ENCODE peak calls at places on chromosomes 12 and 14, in ten cellular contexts. One of them, this sample, is unnamed.

GRCh38 chr14:92439551-92440344 is 73.8 kb upstream of the RIN3 start:
- DNase-seq in lower leg skin: no peak
- DNase-seq in testis: no peak
- DNase-seq in HCT116: no peak
- DNase-seq in vagina: no peak
- DNase-seq in transverse colon: no peak
- DNase-seq in ovary: no peak
- DNase-seq in uterus: no peak
- DNase-seq in gastrocnemius medialis: no peak
- DNase-seq in IMR-90: no peak
- DNase-seq in this sample: no peak

GRCh38 chr12:45726594-45727300 is 2.8 kb upstream of the ARID2 start:
- DNase-seq in HCT116: no peak
- DNase-seq in IMR-90: peak
- DNase-seq in testis: peak
- DNase-seq in lower leg skin: peak
- DNase-seq in transverse colon: peak
- DNase-seq in gastrocnemius medialis: peak
- DNase-seq in vagina: no peak
- DNase-seq in ovary: peak
- DNase-seq in uterus: peak
- DNase-seq in this sample: peak

GRCh38 chr12:1917172-1918070 is 1.0 kb downstream of the CACNA2D4 start:
- DNase-seq in lower leg skin: no peak
- DNase-seq in uterus: no peak
- DNase-seq in gastrocnemius medialis: no peak
- DNase-seq in testis: peak
- DNase-seq in vagina: peak
- DNase-seq in IMR-90: no peak
- DNase-seq in HCT116: no peak
- DNase-seq in transverse colon: no peak
- DNase-seq in ovary: no peak
- DNase-seq in this sample: peak

GRCh38 chr12:107894589-107894988 is 120.1 kb downstream of the ASCL4 start:
- DNase-seq in IMR-90: no peak
- DNase-seq in HCT116: no peak
- DNase-seq in ovary: no peak
- DNase-seq in gastrocnemius medialis: no peak
- DNase-seq in transverse colon: no peak
- DNase-seq in lower leg skin: no peak
- DNase-seq in uterus: no peak
- DNase-seq in vagina: no peak
- DNase-seq in testis: no peak
- DNase-seq in this sample: no peak

GRCh38 chr12:112239881-112240280 is 114.5 kb downstream of the TRAFD1 start:
- DNase-seq in ovary: no peak
- DNase-seq in gastrocnemius medialis: no peak
- DNase-seq in testis: no peak
- DNase-seq in lower leg skin: no peak
- DNase-seq in IMR-90: no peak
- DNase-seq in uterus: no peak
- DNase-seq in transverse colon: no peak
- DNase-seq in vagina: no peak
- DNase-seq in HCT116: no peak
- DNase-seq in this sample: no peak

GRCh38 chr12:117165342-117165741 is 24.9 kb downstream of the FBXO21 start:
- DNase-seq in uterus: no peak
- DNase-seq in vagina: no peak
- DNase-seq in lower leg skin: no peak
- DNase-seq in HCT116: no peak
- DNase-seq in testis: no peak
- DNase-seq in ovary: no peak
- DNase-seq in transverse colon: no peak
- DNase-seq in gastrocnemius medialis: no peak
- DNase-seq in IMR-90: no peak
- DNase-seq in this sample: no peak

GRCh38 chr14:71166434-71166833 is 259.2 kb downstream of the PCNX1 start:
- DNase-seq in gastrocnemius medialis: no peak
- DNase-seq in vagina: no peak
- DNase-seq in IMR-90: peak
- DNase-seq in lower leg skin: no peak
- DNase-seq in testis: peak
- DNase-seq in uterus: no peak
- DNase-seq in HCT116: peak
- DNase-seq in transverse colon: peak
- DNase-seq in ovary: no peak
- DNase-seq in this sample: peak

GRCh38 chr12:108509806-108510205 is 5.3 kb upstream of the FICD start:
- DNase-seq in transverse colon: no peak
- DNase-seq in uterus: no peak
- DNase-seq in ovary: no peak
- DNase-seq in HCT116: no peak
- DNase-seq in lower leg skin: no peak
- DNase-seq in IMR-90: no peak
- DNase-seq in testis: no peak
- DNase-seq in gastrocnemius medialis: no peak
- DNase-seq in vagina: no peak
- DNase-seq in this sample: no peak

GRCh38 chr12:38892090-38892786 is 13.2 kb downstream of the CPNE8 start:
- DNase-seq in gastrocnemius medialis: no peak
- DNase-seq in ovary: no peak
- DNase-seq in lower leg skin: no peak
- DNase-seq in uterus: no peak
- DNase-seq in HCT116: no peak
- DNase-seq in IMR-90: no peak
- DNase-seq in transverse colon: peak
- DNase-seq in testis: no peak
- DNase-seq in vagina: no peak
- DNase-seq in this sample: no peak

GRCh38 chr12:39620664-39621658 is 1.4 kb upstream of the ABCD2 start:
- DNase-seq in ovary: no peak
- DNase-seq in IMR-90: no peak
- DNase-seq in vagina: no peak
- DNase-seq in HCT116: no peak
- DNase-seq in lower leg skin: no peak
- DNase-seq in testis: no peak
- DNase-seq in transverse colon: peak
- DNase-seq in uterus: no peak
- DNase-seq in gastrocnemius medialis: no peak
- DNase-seq in this sample: no peak

GRCh38 chr12:50728841-50729240 is 35.1 kb upstream of the ATF1 start:
- DNase-seq in testis: no peak
- DNase-seq in transverse colon: no peak
- DNase-seq in vagina: no peak
- DNase-seq in uterus: no peak
- DNase-seq in lower leg skin: no peak
- DNase-seq in gastrocnemius medialis: no peak
- DNase-seq in HCT116: no peak
- DNase-seq in ovary: no peak
- DNase-seq in IMR-90: no peak
- DNase-seq in this sample: no peak

GRCh38 chr12:76337583-76337982 is 10.6 kb downstream of the BBS10 start:
- DNase-seq in gastrocnemius medialis: no peak
- DNase-seq in lower leg skin: no peak
- DNase-seq in testis: no peak
- DNase-seq in IMR-90: peak
- DNase-seq in ovary: no peak
- DNase-seq in HCT116: no peak
- DNase-seq in uterus: no peak
- DNase-seq in vagina: no peak
- DNase-seq in transverse colon: no peak
- DNase-seq in this sample: no peak

GRCh38 chr14:72600551-72601330 is 293.2 kb downstream of the DPF3 start:
- DNase-seq in ovary: no peak
- DNase-seq in vagina: no peak
- DNase-seq in HCT116: no peak
- DNase-seq in lower leg skin: no peak
- DNase-seq in gastrocnemius medialis: no peak
- DNase-seq in testis: no peak
- DNase-seq in transverse colon: no peak
- DNase-seq in uterus: no peak
- DNase-seq in IMR-90: no peak
- DNase-seq in this sample: no peak

GRCh38 chr14:21308479-21309237 is 28.8 kb downstream of the RPGRIP1 start:
- DNase-seq in uterus: peak
- DNase-seq in ovary: no peak
- DNase-seq in transverse colon: peak
- DNase-seq in lower leg skin: peak
- DNase-seq in gastrocnemius medialis: peak
- DNase-seq in vagina: peak
- DNase-seq in HCT116: peak
- DNase-seq in testis: peak
- DNase-seq in IMR-90: peak
- DNase-seq in this sample: peak
- TF ChIP-seq POLR2A in uterus: no peak
- TF ChIP-seq POLR2A in ovary: no peak
- TF ChIP-seq POLR2A in transverse colon: peak
- TF ChIP-seq POLR2A in lower leg skin: no peak
- TF ChIP-seq POLR2A in gastrocnemius medialis: peak
- TF ChIP-seq POLR2A in vagina: no peak
- TF ChIP-seq POLR2A in HCT116: no peak
- TF ChIP-seq POLR2A in testis: no peak
- TF ChIP-seq POLR2A in IMR-90: no peak
- TF ChIP-seq POLR2A in this sample: peak

DNA sequence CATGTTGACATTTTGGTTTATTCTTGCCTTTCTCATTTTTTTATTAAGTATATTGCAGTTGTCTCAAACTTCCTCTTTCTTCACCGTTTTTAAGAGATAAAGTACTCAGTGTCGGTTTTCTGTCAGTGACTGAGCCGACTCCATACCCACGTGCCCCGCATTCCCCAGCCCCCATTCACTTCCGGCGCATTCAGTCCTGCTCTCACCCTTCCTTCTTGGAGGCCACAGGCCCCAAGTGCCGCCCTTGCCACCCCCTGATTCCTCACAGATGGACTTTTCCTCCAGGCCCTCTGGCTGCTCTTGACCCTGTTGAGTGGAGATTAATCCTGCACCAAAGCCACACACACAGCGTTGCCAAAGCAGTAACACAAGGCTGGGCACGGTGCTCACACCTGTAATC is 19.1 kb upstream of the DNAH10 start:
- DNase-seq in ovary: no peak
- DNase-seq in gastrocnemius medialis: no peak
- DNase-seq in testis: no peak
- DNase-seq in uterus: no peak
- DNase-seq in IMR-90: no peak
- DNase-seq in lower leg skin: peak
- DNase-seq in vagina: no peak
- DNase-seq in HCT116: no peak
- DNase-seq in transverse colon: no peak
- DNase-seq in this sample: no peak
- TF ChIP-seq POLR2A in ovary: no peak
- TF ChIP-seq POLR2A in gastrocnemius medialis: no peak
- TF ChIP-seq POLR2A in testis: no peak
- TF ChIP-seq POLR2A in uterus: no peak
- TF ChIP-seq POLR2A in IMR-90: no peak
- TF ChIP-seq POLR2A in lower leg skin: no peak
- TF ChIP-seq POLR2A in vagina: no peak
- TF ChIP-seq POLR2A in HCT116: no peak
- TF ChIP-seq POLR2A in transverse colon: no peak
- TF ChIP-seq POLR2A in this sample: no peak

DNA sequence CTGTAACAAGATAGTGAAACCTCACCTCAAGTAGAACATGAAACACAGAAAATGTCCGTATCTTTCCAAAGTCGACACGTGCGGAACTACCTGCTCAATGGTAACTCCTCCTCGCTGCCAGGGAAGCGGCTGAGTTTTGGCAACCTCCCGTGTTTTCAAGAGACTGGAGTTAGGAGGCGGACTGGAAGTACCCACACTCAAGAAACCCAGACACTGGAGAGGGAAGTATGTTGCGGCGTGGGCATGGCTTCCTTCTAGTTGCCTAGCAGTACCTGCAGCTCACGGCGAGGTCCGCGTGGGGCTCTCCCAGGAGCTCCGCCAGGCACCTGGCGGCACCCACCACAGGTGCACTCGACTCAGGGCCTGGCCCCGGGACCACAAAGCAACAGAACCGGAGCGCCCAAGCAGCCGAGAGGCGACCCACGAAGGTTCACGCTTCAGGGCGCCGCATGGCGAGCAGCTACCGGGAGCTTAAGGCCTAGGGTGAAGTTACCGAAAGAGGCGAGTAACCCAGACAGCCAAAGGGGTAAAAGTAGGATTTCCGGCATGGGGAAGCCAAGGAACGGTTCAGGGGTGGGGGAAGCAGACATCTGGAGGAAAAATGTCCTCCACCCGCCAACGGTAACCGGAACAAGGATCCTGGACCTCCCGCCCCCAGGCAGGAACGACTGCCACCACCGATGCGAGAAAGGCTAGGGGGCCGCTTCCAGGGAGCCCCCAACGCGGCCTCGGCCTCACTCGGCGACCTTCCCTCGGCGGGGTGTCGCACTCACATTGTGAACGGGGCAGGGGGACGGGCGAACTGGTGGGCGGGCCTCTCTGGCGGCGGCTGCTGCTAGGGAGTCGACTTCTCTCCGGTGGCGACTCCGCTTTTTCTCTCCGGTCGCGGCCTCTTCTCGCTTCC is 607 bp downstream of the PTGES3 start:
- DNase-seq in transverse colon: peak
- DNase-seq in vagina: no peak
- DNase-seq in uterus: peak
- DNase-seq in testis: peak
- DNase-seq in ovary: peak
- DNase-seq in IMR-90: no peak
- DNase-seq in HCT116: no peak
- DNase-seq in lower leg skin: peak
- DNase-seq in gastrocnemius medialis: peak
- DNase-seq in this sample: peak
- TF ChIP-seq POLR2A in transverse colon: no peak
- TF ChIP-seq POLR2A in vagina: no peak
- TF ChIP-seq POLR2A in uterus: no peak
- TF ChIP-seq POLR2A in testis: no peak
- TF ChIP-seq POLR2A in ovary: no peak
- TF ChIP-seq POLR2A in IMR-90: no peak
- TF ChIP-seq POLR2A in HCT116: no peak
- TF ChIP-seq POLR2A in lower leg skin: no peak
- TF ChIP-seq POLR2A in gastrocnemius medialis: no peak
- TF ChIP-seq POLR2A in this sample: no peak

DNA sequence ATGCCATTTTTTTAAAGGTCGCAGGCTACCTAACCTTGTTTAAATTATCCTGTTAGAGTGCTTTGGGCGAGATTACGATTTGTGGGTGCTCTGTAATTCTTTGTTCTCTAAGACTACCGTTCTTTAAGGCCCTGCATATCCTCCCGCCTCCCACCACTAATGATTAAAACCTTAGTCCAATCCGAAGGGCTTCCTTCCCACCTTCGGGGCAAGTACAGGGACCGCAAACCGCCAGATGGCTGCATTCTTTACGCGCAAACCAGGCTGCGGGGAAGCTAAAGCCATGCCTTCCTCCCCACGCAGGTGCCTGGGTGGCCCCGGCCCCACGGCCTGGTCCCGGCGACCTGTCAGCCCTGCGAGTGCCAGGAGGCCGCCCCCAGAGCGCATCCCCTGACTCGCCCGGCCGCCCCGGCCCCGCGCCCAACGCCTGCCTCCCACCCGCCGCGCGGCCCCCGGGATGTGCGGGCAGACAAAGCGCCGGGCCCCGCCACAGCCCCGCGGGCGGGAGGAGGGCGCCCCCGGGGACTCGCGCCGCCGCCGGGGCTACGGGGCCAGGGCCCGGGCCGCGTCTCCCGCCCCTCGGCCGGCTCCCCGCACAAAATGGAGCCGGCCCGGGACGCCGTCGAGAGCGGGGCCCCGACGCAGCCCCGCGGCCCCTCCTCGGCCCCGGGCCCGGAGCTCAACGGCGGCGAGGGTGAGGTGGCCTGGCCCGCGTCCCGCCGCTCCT is 672 bp downstream of the NFYB start:
- DNase-seq in testis: peak
- DNase-seq in IMR-90: peak
- DNase-seq in gastrocnemius medialis: peak
- DNase-seq in HCT116: no peak
- DNase-seq in lower leg skin: peak
- DNase-seq in transverse colon: peak
- DNase-seq in vagina: no peak
- DNase-seq in uterus: peak
- DNase-seq in ovary: peak
- DNase-seq in this sample: no peak
- TF ChIP-seq POLR2A in testis: no peak
- TF ChIP-seq POLR2A in IMR-90: no peak
- TF ChIP-seq POLR2A in gastrocnemius medialis: no peak
- TF ChIP-seq POLR2A in HCT116: no peak
- TF ChIP-seq POLR2A in lower leg skin: no peak
- TF ChIP-seq POLR2A in transverse colon: no peak
- TF ChIP-seq POLR2A in vagina: no peak
- TF ChIP-seq POLR2A in uterus: no peak
- TF ChIP-seq POLR2A in ovary: no peak
- TF ChIP-seq POLR2A in this sample: no peak